ENCODE peak calls at places on chromosome 10, in five cellular contexts. X is NCI-H187; I is ELR; Y is stimulated activated CD4-positive, alpha-beta T cell treated with anti-CD3 and anti-CD28 coated beads, Interleukin-4, amount 100 ng/mL, for 24 hours; C is globus pallidus. J is an unnamed sample.

GRCh38 chr10:127150136-127150535 is 46.3 kb downstream of the INSYN2A start:
- DNase-seq in X (no peak), I (peak; percentile 95), Y (no peak), C (no peak), J (no peak)

GRCh38 chr10:99926925-99927718 is 82.6 kb downstream of the DNMBP start:
- DNase-seq in X (no peak), I (peak; percentile 78), Y (no peak), C (no peak), J (peak; percentile 79)

GRCh38 chr10:79007037-79007842 is 61.5 kb upstream of the ZMIZ1 start:
- DNase-seq in X (no peak), I (no peak), Y (no peak), C (no peak), J (peak; percentile 72)

GRCh38 chr10:21525367-21526183 is at the start of gene SKIDA1:
- DNase-seq in X (peak; percentile 33), I (peak; percentile 87), Y (peak; percentile 62), C (peak; percentile 81), J (peak; percentile 92)

GRCh38 chr10:24947304-24948097 is 4.9 kb downstream of the PRTFDC1 start:
- DNase-seq in X (no peak), I (peak; percentile 77), Y (no peak), C (peak; percentile 90), J (no peak)

GRCh38 chr10:90592903-90593302 is 264.9 kb downstream of the HTR7 start:
- DNase-seq in X (no peak), I (peak; percentile 63), Y (peak; percentile 4), C (peak; percentile 40), J (peak; percentile 9)

GRCh38 chr10:44858988-44859387 is 52.1 kb upstream of the TMEM72 start:
- DNase-seq in X (no peak), I (peak; percentile 39), Y (no peak), C (no peak), J (no peak)

GRCh38 chr10:21197006-21197405 is 299.9 kb upstream of the NEBL start:
- DNase-seq in X (no peak), I (no peak), Y (no peak), C (no peak), J (peak; percentile 60)

GRCh38 chr10:58210160-58210559 is 57.5 kb downstream of the IPMK start:
- DNase-seq in X (no peak), I (no peak), Y (no peak), C (no peak), J (no peak)

GRCh38 chr10:115706482-115707076 is 566.4 kb downstream of the GFRA1 start:
- DNase-seq in X (no peak), I (peak; percentile 54), Y (no peak), C (peak; percentile 23), J (no peak)

GRCh38 chr10:71128311-71129010 is 83.9 kb upstream of the UNC5B start:
- DNase-seq in X (no peak), I (peak; percentile 1), Y (no peak), C (no peak), J (no peak)